ENCODE peak calls at places on chromosomes 16 and 17, in four cellular contexts. One of them, this sample, is unnamed.

GRCh38 chr16:84082110-84082509 is 34.6 kb downstream of the MBTPS1 start:
- DNase-seq in lung: no peak
- DNase-seq in heart left ventricle: no peak
- DNase-seq in sigmoid colon: no peak
- DNase-seq in this sample: no peak

GRCh38 chr17:48054238-48055185 is 6.4 kb downstream of the NFE2L1 start:
- DNase-seq in lung: peak
- DNase-seq in heart left ventricle: peak
- DNase-seq in sigmoid colon: peak
- DNase-seq in this sample: peak

GRCh38 chr16:89720859-89721643 is at the start of the genes VPS9D1 and ZNF276:
- DNase-seq in lung: peak
- DNase-seq in heart left ventricle: peak
- DNase-seq in sigmoid colon: peak
- DNase-seq in this sample: peak

GRCh38 chr16:68823401-68823800 is 19.9 kb upstream of the TANGO6 start:
- DNase-seq in lung: no peak
- DNase-seq in heart left ventricle: no peak
- DNase-seq in sigmoid colon: no peak
- DNase-seq in this sample: peak

GRCh38 chr17:9427460-9428315 is 147.9 kb downstream of the STX8 start:
- DNase-seq in lung: no peak
- DNase-seq in heart left ventricle: no peak
- DNase-seq in sigmoid colon: no peak
- DNase-seq in this sample: no peak

GRCh38 chr16:67528222-67528869 is at the start of gene RIPOR1:
- DNase-seq in lung: no peak
- DNase-seq in heart left ventricle: peak
- DNase-seq in sigmoid colon: peak
- DNase-seq in this sample: no peak

GRCh38 chr16:324451-325334 is 27.8 kb downstream of the AXIN1 start:
- DNase-seq in lung: no peak
- DNase-seq in heart left ventricle: no peak
- DNase-seq in sigmoid colon: no peak
- DNase-seq in this sample: no peak

GRCh38 chr17:82020874-82021727 is 1.6 kb downstream of the CENPX start:
- DNase-seq in lung: peak
- DNase-seq in heart left ventricle: no peak
- DNase-seq in sigmoid colon: peak
- DNase-seq in this sample: peak

GRCh38 chr16:68229431-68230175 is 6.3 kb downstream of the ESRP2 start:
- DNase-seq in lung: no peak
- DNase-seq in heart left ventricle: peak
- DNase-seq in sigmoid colon: peak
- DNase-seq in this sample: peak

GRCh38 chr17:47332287-47332686 is 8.5 kb downstream of the EFCAB13 start:
- DNase-seq in lung: no peak
- DNase-seq in heart left ventricle: no peak
- DNase-seq in sigmoid colon: no peak
- DNase-seq in this sample: no peak

GRCh38 chr17:76714822-76715461 is 4.2 kb upstream of the MXRA7 start:
- DNase-seq in lung: peak
- DNase-seq in heart left ventricle: peak
- DNase-seq in sigmoid colon: peak
- DNase-seq in this sample: peak

GRCh38 chr17:78147315-78147998 is 1.3 kb downstream of the C17orf99 start:
- DNase-seq in lung: peak
- DNase-seq in heart left ventricle: no peak
- DNase-seq in sigmoid colon: no peak
- DNase-seq in this sample: no peak

GRCh38 chr17:16593356-16594102 is 24.5 kb upstream of the ZNF287 start:
- DNase-seq in lung: no peak
- DNase-seq in heart left ventricle: no peak
- DNase-seq in sigmoid colon: no peak
- DNase-seq in this sample: no peak

GRCh38 chr16:981695-982151 is at the start of gene SOX8:
- DNase-seq in lung: no peak
- DNase-seq in heart left ventricle: peak
- DNase-seq in sigmoid colon: no peak
- DNase-seq in this sample: no peak

GRCh38 chr17:49486012-49486641 is 9.0 kb upstream of the NGFR start:
- DNase-seq in lung: no peak
- DNase-seq in heart left ventricle: no peak
- DNase-seq in sigmoid colon: no peak
- DNase-seq in this sample: no peak

GRCh38 chr17:81393684-81394376 is 1.4 kb upstream of the BAHCC1 start:
- DNase-seq in lung: peak
- DNase-seq in heart left ventricle: peak
- DNase-seq in sigmoid colon: peak
- DNase-seq in this sample: peak

GRCh38 chr17:15409721-15410247 is 57.6 kb downstream of the CDRT4 start:
- DNase-seq in lung: no peak
- DNase-seq in heart left ventricle: no peak
- DNase-seq in sigmoid colon: peak
- DNase-seq in this sample: peak

GRCh38 chr17:66275651-66276050 is 26.8 kb upstream of the PRKCA start:
- DNase-seq in lung: no peak
- DNase-seq in heart left ventricle: no peak
- DNase-seq in sigmoid colon: no peak
- DNase-seq in this sample: peak

GRCh38 chr16:9885876-9886275 is 296.4 kb downstream of the GRIN2A start:
- DNase-seq in lung: no peak
- DNase-seq in heart left ventricle: no peak
- DNase-seq in sigmoid colon: no peak
- DNase-seq in this sample: no peak

GRCh38 chr17:17236295-17237025 is 508 bp downstream of the FLCN start:
- DNase-seq in lung: no peak
- DNase-seq in heart left ventricle: no peak
- DNase-seq in sigmoid colon: no peak
- DNase-seq in this sample: peak

GRCh38 chr17:72811976-72812687 is 280.4 kb downstream of the SLC39A11 start:
- DNase-seq in lung: no peak
- DNase-seq in heart left ventricle: no peak
- DNase-seq in sigmoid colon: no peak
- DNase-seq in this sample: no peak

GRCh38 chr17:31494259-31495048 is 103.0 kb downstream of the RAB11FIP4 start:
- DNase-seq in lung: no peak
- DNase-seq in heart left ventricle: peak
- DNase-seq in sigmoid colon: no peak
- DNase-seq in this sample: no peak

GRCh38 chr17:1104222-1104621 is 75.6 kb downstream of the ABR start:
- DNase-seq in lung: no peak
- DNase-seq in heart left ventricle: peak
- DNase-seq in sigmoid colon: no peak
- DNase-seq in this sample: no peak

GRCh38 chr16:87541004-87541881 is 48.4 kb upstream of the ZCCHC14 start:
- DNase-seq in lung: no peak
- DNase-seq in heart left ventricle: peak
- DNase-seq in sigmoid colon: no peak
- DNase-seq in this sample: no peak

GRCh38 chr16:77234611-77235010 is 35.4 kb downstream of the SYCE1L start:
- DNase-seq in lung: no peak
- DNase-seq in heart left ventricle: no peak
- DNase-seq in sigmoid colon: no peak
- DNase-seq in this sample: no peak

GRCh38 chr16:11251525-11252481 is 4.2 kb downstream of the SOCS1 start:
- DNase-seq in lung: no peak
- DNase-seq in heart left ventricle: peak
- DNase-seq in sigmoid colon: no peak
- DNase-seq in this sample: peak

GRCh38 chr16:81528258-81528657 is 83.7 kb downstream of the CMIP start:
- DNase-seq in lung: no peak
- DNase-seq in heart left ventricle: no peak
- DNase-seq in sigmoid colon: no peak
- DNase-seq in this sample: no peak

GRCh38 chr17:29557085-29557697 is 9.6 kb downstream of the ABHD15 start:
- DNase-seq in lung: no peak
- DNase-seq in heart left ventricle: no peak
- DNase-seq in sigmoid colon: no peak
- DNase-seq in this sample: peak

GRCh38 chr17:8041980-8042379 is 3.1 kb downstream of the ALOX15B start:
- DNase-seq in lung: no peak
- DNase-seq in heart left ventricle: no peak
- DNase-seq in sigmoid colon: no peak
- DNase-seq in this sample: no peak

GRCh38 chr17:75476274-75476673 is 19.8 kb downstream of the TMEM94 start:
- DNase-seq in lung: no peak
- DNase-seq in heart left ventricle: no peak
- DNase-seq in sigmoid colon: no peak
- DNase-seq in this sample: no peak

DNA sequence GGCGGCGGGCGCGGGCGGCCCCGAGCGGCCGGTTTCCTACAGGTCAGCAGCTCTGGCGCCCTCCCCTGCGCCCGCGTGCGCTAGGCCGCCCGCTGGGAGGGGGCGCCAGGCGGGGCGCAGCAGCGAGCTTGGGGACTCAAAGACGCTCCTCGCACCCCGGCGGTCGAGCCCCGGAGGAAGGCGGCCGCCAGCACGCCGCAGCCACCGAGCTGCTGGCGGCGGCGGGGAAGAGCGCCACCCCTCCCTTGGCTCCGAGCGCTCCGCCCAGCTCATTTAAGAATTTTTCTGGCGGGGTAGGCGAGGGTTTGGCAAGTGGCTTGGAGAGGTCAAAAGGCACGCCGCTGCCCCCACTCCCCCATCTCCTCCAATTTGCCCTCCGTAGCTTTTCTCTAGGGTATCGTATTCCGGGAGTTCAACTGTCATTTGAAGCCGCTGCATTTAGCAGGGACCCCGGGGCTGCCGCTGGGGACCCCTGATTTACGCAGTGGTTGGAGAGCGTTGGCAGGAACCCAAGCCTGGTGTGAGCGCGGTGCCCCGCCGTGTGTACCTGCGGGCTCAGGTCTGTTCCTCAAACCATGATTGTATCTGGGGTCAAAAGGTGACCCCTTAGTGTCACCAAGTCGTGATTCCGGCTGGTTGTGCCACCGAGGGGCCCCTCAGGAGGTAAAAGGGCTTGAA is 59.5 kb upstream of the GSE1 start:
- DNase-seq in lung: peak
- DNase-seq in heart left ventricle: peak
- DNase-seq in sigmoid colon: no peak
- DNase-seq in this sample: no peak
- TF ChIP-seq CTCF in lung: peak
- TF ChIP-seq CTCF in heart left ventricle: peak
- TF ChIP-seq CTCF in sigmoid colon: no peak
- TF ChIP-seq CTCF in this sample: peak

GRCh38 chr17:69947027-69947759 is 127.8 kb upstream of the KCNJ16 start:
- DNase-seq in lung: no peak
- DNase-seq in heart left ventricle: no peak
- DNase-seq in sigmoid colon: no peak
- DNase-seq in this sample: no peak

GRCh38 chr17:69945698-69946185 is 129.3 kb upstream of the KCNJ16 start:
- DNase-seq in lung: no peak
- DNase-seq in heart left ventricle: no peak
- DNase-seq in sigmoid colon: no peak
- DNase-seq in this sample: no peak

GRCh38 chr17:69948406-69948805 is 126.6 kb upstream of the KCNJ16 start:
- DNase-seq in lung: no peak
- DNase-seq in heart left ventricle: no peak
- DNase-seq in sigmoid colon: no peak
- DNase-seq in this sample: no peak

GRCh38 chr17:69944406-69944805 is 130.6 kb upstream of the KCNJ16 start:
- DNase-seq in lung: no peak
- DNase-seq in heart left ventricle: no peak
- DNase-seq in sigmoid colon: no peak
- DNase-seq in this sample: no peak

GRCh38 chr17:69943058-69943457 is 132.0 kb upstream of the KCNJ16 start:
- DNase-seq in lung: no peak
- DNase-seq in heart left ventricle: no peak
- DNase-seq in sigmoid colon: no peak
- DNase-seq in this sample: no peak
- TF ChIP-seq CTCF in lung: no peak
- TF ChIP-seq CTCF in heart left ventricle: no peak
- TF ChIP-seq CTCF in sigmoid colon: no peak
- TF ChIP-seq CTCF in this sample: no peak

DNA sequence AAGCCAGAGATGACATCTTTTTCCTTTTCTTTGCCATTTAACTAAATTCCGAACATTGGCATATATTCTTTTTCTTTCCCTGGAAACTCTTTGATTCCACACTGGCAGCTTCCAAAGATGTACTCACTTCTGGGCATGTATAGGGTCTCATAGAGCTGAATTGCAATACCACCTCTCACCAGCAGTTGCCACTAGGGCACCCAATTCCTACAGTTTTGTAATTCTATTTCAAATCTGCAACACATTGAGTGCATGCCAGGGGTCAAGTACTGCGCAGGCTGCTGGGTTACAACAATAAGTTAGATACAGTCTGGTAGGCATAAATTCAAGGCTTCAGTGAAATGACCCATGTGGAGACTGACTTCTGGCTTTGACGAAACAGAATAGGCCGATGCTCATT is 208.8 kb upstream of the NLRP1 start:
- DNase-seq in lung: no peak
- DNase-seq in heart left ventricle: no peak
- DNase-seq in sigmoid colon: no peak
- DNase-seq in this sample: no peak
- TF ChIP-seq CTCF in lung: no peak
- TF ChIP-seq CTCF in heart left ventricle: no peak
- TF ChIP-seq CTCF in sigmoid colon: no peak
- TF ChIP-seq CTCF in this sample: peak

GRCh38 chr16:57146735-57147134 is 39.1 kb downstream of the PSME3IP1 start:
- DNase-seq in lung: no peak
- DNase-seq in heart left ventricle: no peak
- DNase-seq in sigmoid colon: peak
- DNase-seq in this sample: no peak
- TF ChIP-seq CTCF in lung: no peak
- TF ChIP-seq CTCF in heart left ventricle: no peak
- TF ChIP-seq CTCF in sigmoid colon: no peak
- TF ChIP-seq CTCF in this sample: peak

DNA sequence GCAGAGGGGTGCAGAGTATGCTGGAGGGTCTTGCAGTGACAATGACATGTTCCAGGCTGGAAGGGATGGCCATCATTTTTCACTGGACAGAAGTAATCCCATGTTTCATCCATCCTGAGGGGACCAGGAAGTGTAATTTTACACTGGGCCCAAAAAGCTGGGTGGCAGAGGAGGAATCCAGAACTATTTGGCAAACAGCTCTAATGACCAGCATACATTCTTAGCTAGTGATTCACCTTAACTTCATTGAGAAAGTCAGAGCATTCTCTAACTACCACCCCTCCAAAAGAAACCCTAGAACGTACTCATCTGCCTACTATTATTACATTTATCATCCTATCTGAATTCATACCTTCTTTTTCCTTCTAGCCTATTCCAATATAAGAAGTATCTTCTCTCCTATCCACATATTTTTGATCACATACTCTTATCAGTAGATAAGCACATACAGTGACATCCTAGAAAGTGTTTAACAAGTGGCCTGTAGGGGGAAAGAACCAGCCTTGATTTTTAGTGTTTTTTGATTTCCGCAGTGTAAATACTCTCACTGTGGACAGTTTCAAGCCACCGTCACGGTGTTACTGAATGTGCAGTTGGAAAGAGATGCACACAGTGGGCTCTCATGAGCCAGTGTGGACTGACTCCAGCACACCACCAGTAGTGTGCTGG is 118.1 kb downstream of the FTO start:
- DNase-seq in lung: no peak
- DNase-seq in heart left ventricle: no peak
- DNase-seq in sigmoid colon: no peak
- DNase-seq in this sample: peak
- TF ChIP-seq CTCF in lung: no peak
- TF ChIP-seq CTCF in heart left ventricle: no peak
- TF ChIP-seq CTCF in sigmoid colon: no peak
- TF ChIP-seq CTCF in this sample: peak

This sample was measured in HFFc6.